ENCODE peak calls at places on chromosomes 6 and 20, in six cellular contexts. One of them, this sample, is unnamed.

GRCh38 chr20:59933296-59933848 is at the start of gene SYCP2:
- DNase-seq in kidney tubule cell: peak
- DNase-seq in HCEC 1CT: no peak
- DNase-seq in neural crest cell: no peak
- DNase-seq in prostate gland: peak
- DNase-seq in islet precursor cell: no peak
- DNase-seq in this sample: peak

GRCh38 chr6:106084973-106085686 is 1.0 kb upstream of the PRDM1 start:
- DNase-seq in kidney tubule cell: peak
- DNase-seq in HCEC 1CT: peak
- DNase-seq in neural crest cell: no peak
- DNase-seq in prostate gland: no peak
- DNase-seq in islet precursor cell: peak
- DNase-seq in this sample: peak

GRCh38 chr6:131931063-131931745 is 20.0 kb downstream of the CCN2 start:
- DNase-seq in kidney tubule cell: no peak
- DNase-seq in HCEC 1CT: peak
- DNase-seq in neural crest cell: no peak
- DNase-seq in prostate gland: no peak
- DNase-seq in islet precursor cell: no peak
- DNase-seq in this sample: no peak

GRCh38 chr20:49199729-49200293 is 11.7 kb upstream of the STAU1 start:
- DNase-seq in kidney tubule cell: no peak
- DNase-seq in HCEC 1CT: no peak
- DNase-seq in neural crest cell: no peak
- DNase-seq in prostate gland: no peak
- DNase-seq in islet precursor cell: no peak
- DNase-seq in this sample: no peak

GRCh38 chr20:46483879-46484278 is 29.5 kb downstream of the ZNF334 start:
- DNase-seq in kidney tubule cell: no peak
- DNase-seq in HCEC 1CT: no peak
- DNase-seq in neural crest cell: no peak
- DNase-seq in prostate gland: no peak
- DNase-seq in islet precursor cell: no peak
- DNase-seq in this sample: no peak

GRCh38 chr20:61118429-61119224 is 133.4 kb upstream of the CDH4 start:
- DNase-seq in kidney tubule cell: peak
- DNase-seq in HCEC 1CT: peak
- DNase-seq in neural crest cell: no peak
- DNase-seq in prostate gland: no peak
- DNase-seq in islet precursor cell: no peak
- DNase-seq in this sample: no peak

GRCh38 chr20:2305946-2306345 is 10.1 kb downstream of the TGM3 start:
- DNase-seq in kidney tubule cell: no peak
- DNase-seq in HCEC 1CT: no peak
- DNase-seq in neural crest cell: no peak
- DNase-seq in prostate gland: no peak
- DNase-seq in islet precursor cell: no peak
- DNase-seq in this sample: no peak

GRCh38 chr6:27678449-27678848 is 205.5 kb upstream of the ZNF184 start:
- DNase-seq in kidney tubule cell: no peak
- DNase-seq in HCEC 1CT: no peak
- DNase-seq in neural crest cell: no peak
- DNase-seq in prostate gland: no peak
- DNase-seq in islet precursor cell: no peak
- DNase-seq in this sample: no peak

GRCh38 chr6:32975886-32976285 is 7.5 kb downstream of the BRD2 start:
- DNase-seq in kidney tubule cell: no peak
- DNase-seq in HCEC 1CT: no peak
- DNase-seq in neural crest cell: no peak
- DNase-seq in prostate gland: no peak
- DNase-seq in islet precursor cell: no peak
- DNase-seq in this sample: no peak

GRCh38 chr6:24140572-24140971 is 14.6 kb downstream of the NRSN1 start:
- DNase-seq in kidney tubule cell: no peak
- DNase-seq in HCEC 1CT: no peak
- DNase-seq in neural crest cell: no peak
- DNase-seq in prostate gland: no peak
- DNase-seq in islet precursor cell: no peak
- DNase-seq in this sample: peak

GRCh38 chr6:33589723-33590530 is 9.9 kb upstream of the BAK1 start:
- DNase-seq in kidney tubule cell: peak
- DNase-seq in HCEC 1CT: peak
- DNase-seq in neural crest cell: peak
- DNase-seq in prostate gland: peak
- DNase-seq in islet precursor cell: peak
- DNase-seq in this sample: peak

GRCh38 chr6:38012573-38012972 is 193.0 kb downstream of the ZFAND3 start:
- DNase-seq in kidney tubule cell: peak
- DNase-seq in HCEC 1CT: peak
- DNase-seq in neural crest cell: peak
- DNase-seq in prostate gland: no peak
- DNase-seq in islet precursor cell: peak
- DNase-seq in this sample: peak

GRCh38 chr6:6516643-6517042 is 71.9 kb upstream of the LY86 start:
- DNase-seq in kidney tubule cell: no peak
- DNase-seq in HCEC 1CT: no peak
- DNase-seq in neural crest cell: no peak
- DNase-seq in prostate gland: no peak
- DNase-seq in islet precursor cell: no peak
- DNase-seq in this sample: no peak

GRCh38 chr6:39646751-39647420 is 78.3 kb downstream of the KIF6 start:
- DNase-seq in kidney tubule cell: no peak
- DNase-seq in HCEC 1CT: no peak
- DNase-seq in neural crest cell: no peak
- DNase-seq in prostate gland: no peak
- DNase-seq in islet precursor cell: no peak
- DNase-seq in this sample: no peak

GRCh38 chr20:49098136-49098535 is 52.0 kb downstream of the CSE1L start:
- DNase-seq in kidney tubule cell: no peak
- DNase-seq in HCEC 1CT: no peak
- DNase-seq in neural crest cell: no peak
- DNase-seq in prostate gland: no peak
- DNase-seq in islet precursor cell: no peak
- DNase-seq in this sample: no peak

GRCh38 chr20:61719691-61720347 is 345.9 kb downstream of the TAF4 start:
- DNase-seq in kidney tubule cell: no peak
- DNase-seq in HCEC 1CT: no peak
- DNase-seq in neural crest cell: no peak
- DNase-seq in prostate gland: no peak
- DNase-seq in islet precursor cell: no peak
- DNase-seq in this sample: peak

GRCh38 chr6:37056439-37057127 is 51.1 kb downstream of the FGD2 start:
- DNase-seq in kidney tubule cell: peak
- DNase-seq in HCEC 1CT: peak
- DNase-seq in neural crest cell: no peak
- DNase-seq in prostate gland: peak
- DNase-seq in islet precursor cell: peak
- DNase-seq in this sample: peak

GRCh38 chr6:5300206-5300764 is 39.0 kb downstream of the FARS2 start:
- DNase-seq in kidney tubule cell: no peak
- DNase-seq in HCEC 1CT: no peak
- DNase-seq in neural crest cell: no peak
- DNase-seq in prostate gland: no peak
- DNase-seq in islet precursor cell: no peak
- DNase-seq in this sample: no peak

GRCh38 chr20:62637110-62637509 is 5.2 kb upstream of the SLCO4A1 start:
- DNase-seq in kidney tubule cell: no peak
- DNase-seq in HCEC 1CT: no peak
- DNase-seq in neural crest cell: no peak
- DNase-seq in prostate gland: no peak
- DNase-seq in islet precursor cell: no peak
- DNase-seq in this sample: no peak

GRCh38 chr6:105879902-105880547 is 206.1 kb upstream of the PRDM1 start:
- DNase-seq in kidney tubule cell: no peak
- DNase-seq in HCEC 1CT: no peak
- DNase-seq in neural crest cell: no peak
- DNase-seq in prostate gland: no peak
- DNase-seq in islet precursor cell: no peak
- DNase-seq in this sample: no peak

GRCh38 chr20:43909720-43910119 is 4.9 kb upstream of the TOX2 start:
- DNase-seq in kidney tubule cell: no peak
- DNase-seq in HCEC 1CT: no peak
- DNase-seq in neural crest cell: no peak
- DNase-seq in prostate gland: no peak
- DNase-seq in islet precursor cell: no peak
- DNase-seq in this sample: no peak

GRCh38 chr6:74479960-74480359 is 725.9 kb downstream of the COL12A1 start:
- DNase-seq in kidney tubule cell: no peak
- DNase-seq in HCEC 1CT: no peak
- DNase-seq in neural crest cell: no peak
- DNase-seq in prostate gland: no peak
- DNase-seq in islet precursor cell: no peak
- DNase-seq in this sample: no peak

GRCh38 chr20:5714261-5715041 is 35.8 kb upstream of the SHLD1 start:
- DNase-seq in kidney tubule cell: peak
- DNase-seq in HCEC 1CT: no peak
- DNase-seq in neural crest cell: no peak
- DNase-seq in prostate gland: no peak
- DNase-seq in islet precursor cell: no peak
- DNase-seq in this sample: no peak

GRCh38 chr20:22430154-22430745 is 154.1 kb downstream of the FOXA2 start:
- DNase-seq in kidney tubule cell: peak
- DNase-seq in HCEC 1CT: no peak
- DNase-seq in neural crest cell: peak
- DNase-seq in prostate gland: no peak
- DNase-seq in islet precursor cell: peak
- DNase-seq in this sample: peak

GRCh38 chr20:53074811-53075314 is 102.7 kb downstream of the TSHZ2 start:
- DNase-seq in kidney tubule cell: no peak
- DNase-seq in HCEC 1CT: no peak
- DNase-seq in neural crest cell: no peak
- DNase-seq in prostate gland: no peak
- DNase-seq in islet precursor cell: no peak
- DNase-seq in this sample: no peak

GRCh38 chr20:10591956-10592521 is 81.8 kb downstream of the JAG1 start:
- DNase-seq in kidney tubule cell: peak
- DNase-seq in HCEC 1CT: peak
- DNase-seq in neural crest cell: no peak
- DNase-seq in prostate gland: no peak
- DNase-seq in islet precursor cell: no peak
- DNase-seq in this sample: no peak

GRCh38 chr6:26553264-26553738 is 15.1 kb downstream of the HMGN4 start:
- DNase-seq in kidney tubule cell: peak
- DNase-seq in HCEC 1CT: peak
- DNase-seq in neural crest cell: peak
- DNase-seq in prostate gland: peak
- DNase-seq in islet precursor cell: peak
- DNase-seq in this sample: peak

GRCh38 chr20:18138266-18138582 is 561 bp downstream of the KAT14 start:
- DNase-seq in kidney tubule cell: no peak
- DNase-seq in HCEC 1CT: no peak
- DNase-seq in neural crest cell: no peak
- DNase-seq in prostate gland: no peak
- DNase-seq in islet precursor cell: no peak
- DNase-seq in this sample: no peak

GRCh38 chr6:87259791-87260190 is 62.6 kb upstream of the SMIM8 start:
- DNase-seq in kidney tubule cell: no peak
- DNase-seq in HCEC 1CT: no peak
- DNase-seq in neural crest cell: no peak
- DNase-seq in prostate gland: no peak
- DNase-seq in islet precursor cell: no peak
- DNase-seq in this sample: no peak

GRCh38 chr20:8244637-8245036 is 112.6 kb downstream of the PLCB1 start:
- DNase-seq in kidney tubule cell: no peak
- DNase-seq in HCEC 1CT: peak
- DNase-seq in neural crest cell: no peak
- DNase-seq in prostate gland: peak
- DNase-seq in islet precursor cell: no peak
- DNase-seq in this sample: no peak

GRCh38 chr20:21096321-21097043 is 9.7 kb downstream of the LINC00237 start:
- DNase-seq in kidney tubule cell: peak
- DNase-seq in HCEC 1CT: peak
- DNase-seq in neural crest cell: no peak
- DNase-seq in prostate gland: no peak
- DNase-seq in islet precursor cell: peak
- DNase-seq in this sample: peak